ENCODE peak calls at places on chromosome 16, in seven cellular contexts. N, W, C, O, Q, P and Y are unnamed samples.

GRCh38 chr16:12971216-12971615 is 69.8 kb downstream of the SHISA9 start:
- DNase-seq in N (no peak), W (peak), C (no peak), O (no peak), Q (peak), P (peak), Y (no peak)

GRCh38 chr16:59543641-59544040 is 809.5 kb upstream of the GOT2 start:
- DNase-seq in N (peak), W (peak), C (peak), O (no peak), Q (no peak), P (peak), Y (no peak)

GRCh38 chr16:13307255-13307654 is 405.9 kb downstream of the SHISA9 start:
- DNase-seq in N (no peak), W (no peak), C (no peak), O (no peak), Q (no peak), P (peak), Y (no peak)

GRCh38 chr16:69286941-69287713 is 24.0 kb upstream of the VPS4A start:
- DNase-seq in N (peak), W (peak), C (peak), O (peak), Q (peak), P (peak), Y (no peak)

GRCh38 chr16:4666537-4667202 is 26.7 kb upstream of the NUDT16L1 start:
- DNase-seq in N (no peak), W (no peak), C (no peak), O (no peak), Q (no peak), P (no peak), Y (no peak)

GRCh38 chr16:27334192-27334764 is 20.5 kb downstream of the IL4R start:
- DNase-seq in N (no peak), W (no peak), C (no peak), O (no peak), Q (no peak), P (no peak), Y (no peak)

GRCh38 chr16:15647615-15648014 is 2.4 kb upstream of the NDE1 start:
- DNase-seq in N (no peak), W (no peak), C (no peak), O (no peak), Q (no peak), P (no peak), Y (no peak)

GRCh38 chr16:79217375-79218011 is 383.0 kb downstream of the MAF start:
- DNase-seq in N (no peak), W (no peak), C (no peak), O (no peak), Q (no peak), P (no peak), Y (no peak)

GRCh38 chr16:84511180-84511800 is 6.8 kb upstream of the MEAK7 start:
- DNase-seq in N (peak), W (peak), C (peak), O (peak), Q (peak), P (peak), Y (peak)

GRCh38 chr16:48358419-48358818 is 26.8 kb downstream of the SIAH1 start:
- DNase-seq in N (no peak), W (no peak), C (no peak), O (no peak), Q (no peak), P (no peak), Y (no peak)

GRCh38 chr16:11742041-11742535 is 569 bp downstream of the TXNDC11 start:
- DNase-seq in N (peak), W (no peak), C (no peak), O (no peak), Q (peak), P (no peak), Y (peak)

GRCh38 chr16:2816751-2817495 is at the start of gene PRSS21:
- DNase-seq in N (no peak), W (no peak), C (no peak), O (no peak), Q (no peak), P (no peak), Y (peak)

GRCh38 chr16:83214671-83215070 is 587.9 kb downstream of the CDH13 start:
- DNase-seq in N (no peak), W (no peak), C (peak), O (no peak), Q (no peak), P (no peak), Y (no peak)

GRCh38 chr16:68737046-68737729 is at the start of gene CDH1:
- DNase-seq in N (no peak), W (peak), C (no peak), O (peak), Q (no peak), P (no peak), Y (peak)

GRCh38 chr16:20020976-20021375 is 52.7 kb downstream of the GPR139 start:
- DNase-seq in N (no peak), W (no peak), C (no peak), O (no peak), Q (no peak), P (no peak), Y (no peak)

GRCh38 chr16:20020083-20020482 is 53.6 kb downstream of the GPR139 start:
- DNase-seq in N (no peak), W (no peak), C (no peak), O (no peak), Q (no peak), P (no peak), Y (no peak)

GRCh38 chr16:20016234-20016633 is 57.5 kb downstream of the GPR139 start:
- DNase-seq in N (no peak), W (no peak), C (no peak), O (no peak), Q (no peak), P (no peak), Y (no peak)
- H3K4me2 ChIP-seq in N (no peak), W (no peak), C (no peak), O (no peak), Q (no peak), P (no peak), Y (no peak)

GRCh38 chr16:9138021-9138680 is 46.7 kb downstream of the HAPSTR1 start:
- DNase-seq in N (no peak), W (no peak), C (no peak), O (no peak), Q (no peak), P (no peak), Y (no peak)

GRCh38 chr16:9136596-9136995 is 45.2 kb downstream of the HAPSTR1 start:
- DNase-seq in N (no peak), W (no peak), C (no peak), O (no peak), Q (no peak), P (no peak), Y (no peak)

GRCh38 chr16:9139965-9140364 is 48.5 kb downstream of the HAPSTR1 start:
- DNase-seq in N (peak), W (peak), C (peak), O (peak), Q (peak), P (no peak), Y (peak)

GRCh38 chr16:9141813-9142212 is 50.4 kb downstream of the HAPSTR1 start:
- DNase-seq in N (no peak), W (no peak), C (no peak), O (no peak), Q (no peak), P (no peak), Y (no peak)

DNA sequence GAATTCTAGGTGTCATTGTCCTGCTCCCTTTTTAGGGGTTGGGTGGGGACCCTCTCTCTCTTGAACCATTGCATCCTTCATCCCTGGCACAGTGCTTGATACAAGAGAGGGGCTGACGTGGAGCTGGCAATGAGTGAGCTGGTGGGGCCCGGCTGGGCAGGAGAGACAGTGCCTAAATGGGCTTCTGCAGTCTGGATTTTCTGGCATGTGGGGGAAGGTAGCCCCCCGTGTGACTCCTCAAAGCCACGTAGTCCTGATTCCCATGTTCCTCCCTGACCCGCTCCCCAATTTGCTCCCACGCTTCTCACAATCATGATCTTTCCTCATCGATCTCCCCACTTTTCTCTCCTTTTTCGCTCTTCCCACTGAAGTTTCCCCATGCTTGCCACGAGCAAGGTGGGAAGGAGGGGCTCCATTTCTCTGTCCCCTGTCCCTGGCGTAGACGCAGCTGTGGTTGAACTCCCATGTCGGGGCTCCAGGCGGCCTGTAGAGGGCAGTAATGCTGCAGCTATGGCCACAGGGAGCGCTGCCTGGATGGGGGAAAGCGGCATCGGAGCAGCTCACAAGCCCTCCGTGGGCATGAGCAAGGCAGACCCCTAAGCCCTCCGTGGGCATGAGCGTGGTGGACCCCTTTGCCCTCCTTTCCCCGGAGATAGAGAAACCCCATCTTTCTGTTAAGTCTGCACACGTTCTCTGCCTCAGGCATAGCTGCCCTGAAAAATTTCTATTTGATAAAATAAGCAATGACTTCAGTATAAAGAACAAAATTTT is 47.5 kb downstream of the HAPSTR1 start:
- DNase-seq in N (peak), W (peak), C (peak), O (peak), Q (peak), P (no peak), Y (peak)
- TF ChIP-seq CTCF in N (peak), W (peak), C (peak), O (peak), Q (peak), P (peak), Y (peak)

GRCh38 chr16:88637797-88638196 is 575 bp upstream of the IL17C start:
- DNase-seq in N (no peak), W (no peak), C (no peak), O (no peak), Q (peak), P (no peak), Y (no peak)
- H3K4me2 ChIP-seq in N (no peak), W (no peak), C (no peak), O (no peak), Q (no peak), P (no peak), Y (no peak)

DNA sequence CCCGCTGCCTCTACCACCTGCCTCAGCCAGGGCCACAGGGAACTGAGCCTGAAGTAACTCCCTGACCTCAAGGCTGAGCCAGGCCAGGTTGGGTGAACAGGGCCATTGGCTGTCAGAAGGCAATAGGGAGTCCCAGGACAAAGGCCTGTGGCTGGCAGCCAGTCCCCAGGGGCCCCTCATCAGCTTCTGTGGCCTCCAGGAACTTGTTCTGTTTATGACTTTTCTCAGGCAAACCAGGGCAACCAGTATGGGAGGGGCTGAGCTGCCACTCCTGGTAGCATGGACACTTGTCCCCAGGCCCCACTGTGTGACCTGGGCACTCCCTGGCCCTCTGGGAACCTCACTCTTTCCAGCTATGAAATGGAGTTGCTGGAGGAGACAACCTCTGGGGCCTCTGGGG is 40.1 kb downstream of the CPNE2 start:
- DNase-seq in N (no peak), W (no peak), C (no peak), O (no peak), Q (no peak), P (no peak), Y (no peak)
- TF ChIP-seq CTCF in N (no peak), W (no peak), C (no peak), O (no peak), Q (no peak), P (no peak), Y (no peak)

GRCh38 chr16:89256651-89257254 is 39.2 kb downstream of the ZNF778 start:
- DNase-seq in N (peak), W (peak), C (peak), O (no peak), Q (no peak), P (peak), Y (peak)
- H3K4me2 ChIP-seq in N (peak), W (peak), C (peak), O (peak), Q (peak), P (peak), Y (peak)

DNA sequence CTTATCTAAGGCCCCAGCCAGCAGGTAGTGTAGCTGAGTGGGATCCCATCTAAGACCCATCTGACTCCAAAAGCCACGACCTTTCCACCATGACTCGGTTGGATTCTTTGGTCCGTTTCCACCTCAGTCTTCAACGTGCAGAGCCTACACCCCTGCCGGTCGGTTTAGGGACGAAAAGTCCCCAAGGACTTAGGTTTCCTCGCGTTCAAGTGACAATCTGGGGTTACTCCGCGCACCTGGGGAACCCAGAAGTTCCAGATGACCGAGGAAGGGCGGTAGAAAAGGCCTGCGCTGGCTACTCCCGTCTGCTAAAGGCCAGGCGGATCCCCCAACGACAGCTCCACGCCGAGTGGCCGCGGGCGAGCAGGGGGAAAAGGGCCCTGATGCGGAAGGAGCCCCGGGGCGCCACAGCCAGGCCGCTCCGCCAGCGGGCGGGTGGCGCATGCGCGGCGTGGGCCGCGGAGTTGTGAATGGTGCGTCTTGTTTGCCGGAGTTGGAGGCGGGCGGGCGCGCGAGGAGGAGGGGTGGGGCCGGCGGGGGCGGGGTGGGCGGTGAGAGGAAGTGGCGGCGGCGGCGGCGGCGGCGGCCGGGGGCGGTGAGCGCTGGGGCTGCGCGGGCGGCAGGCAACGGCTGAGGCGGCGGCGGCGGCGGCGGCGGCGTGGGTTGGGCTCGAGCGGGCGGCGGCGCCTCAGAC is at the start of gene CBFB:
- DNase-seq in N (peak), W (peak), C (peak), O (peak), Q (peak), P (peak), Y (peak)
- TF ChIP-seq CTCF in N (no peak), W (peak), C (peak), O (peak), Q (no peak), P (no peak), Y (peak)

DNA sequence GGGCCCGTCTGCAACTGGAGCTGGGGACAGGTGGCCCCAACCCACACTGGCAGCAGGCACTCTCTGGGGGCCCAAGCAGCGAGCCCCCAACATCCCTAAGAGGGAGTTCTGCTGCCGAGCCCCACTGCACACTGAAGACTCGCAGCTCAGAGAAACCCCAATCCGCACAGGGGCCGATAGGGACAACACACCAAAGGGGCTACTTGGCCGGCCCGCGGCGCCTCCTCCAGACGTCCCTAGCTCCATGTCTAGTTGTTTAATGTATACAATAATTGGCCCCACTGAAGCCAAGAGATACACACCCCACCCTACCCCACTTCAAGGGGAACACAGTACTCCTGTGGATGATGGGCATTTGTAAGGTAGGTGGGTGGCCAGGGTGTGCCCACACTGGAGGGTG is 62.7 kb downstream of the ZNF423 start:
- DNase-seq in N (no peak), W (no peak), C (no peak), O (no peak), Q (no peak), P (no peak), Y (no peak)
- H3K4me2 ChIP-seq in N (no peak), W (no peak), C (no peak), O (no peak), Q (no peak), P (no peak), Y (no peak)